ENCODE peak calls at places on chromosomes 5 and 9, in six cellular contexts. O is tibial artery, S is ascending aorta, N is foreskin fibroblast, V is fibroblast of mammary gland, B is cardiac fibroblast. X is an unnamed sample.

GRCh38 chr9:69276775-69277174 is 48.2 kb upstream of the ENTREP1 start:
- DNase-seq in O (peak), S (no peak), N (no peak), V (peak), B (peak), X (peak)

GRCh38 chr5:53482717-53483638 is 2.5 kb downstream of the FST start:
- DNase-seq in O (peak), S (no peak), N (no peak), V (peak), B (peak), X (no peak)

GRCh38 chr9:72149231-72149975 is at the start of gene GDA:
- DNase-seq in O (no peak), S (no peak), N (no peak), V (no peak), B (peak), X (no peak)

GRCh38 chr9:127393680-127394079 is 3.3 kb upstream of the SLC2A8 start:
- DNase-seq in O (no peak), S (no peak), N (peak), V (peak), B (peak), X (peak)

GRCh38 chr5:176619203-176619568 is 9.2 kb upstream of the GPRIN1 start:
- DNase-seq in O (no peak), S (no peak), N (peak), V (peak), B (peak), X (peak)

GRCh38 chr9:135217836-135218235 is 130.4 kb downstream of the OLFM1 start:
- DNase-seq in O (peak), S (no peak), N (no peak), V (no peak), B (no peak), X (no peak)

GRCh38 chr5:1005362-1005851 is 3.2 kb upstream of the NKD2 start:
- DNase-seq in O (peak), S (peak), N (no peak), V (no peak), B (no peak), X (no peak)

GRCh38 chr5:1008451-1009358 is at the start of gene NKD2:
- DNase-seq in O (peak), S (peak), N (no peak), V (no peak), B (no peak), X (no peak)

GRCh38 chr9:110875275-110875674 is 163.0 kb downstream of the LPAR1 start:
- DNase-seq in O (peak), S (no peak), N (no peak), V (no peak), B (no peak), X (no peak)

GRCh38 chr5:74622122-74622521 is 18.4 kb downstream of the ENC1 start:
- DNase-seq in O (no peak), S (no peak), N (no peak), V (no peak), B (no peak), X (no peak)

GRCh38 chr9:110640736-110641135 is 27.9 kb upstream of the MUSK start:
- DNase-seq in O (no peak), S (no peak), N (no peak), V (no peak), B (peak), X (no peak)

GRCh38 chr5:179763215-179763945 is 30.4 kb upstream of the LTC4S start:
- DNase-seq in O (peak), S (no peak), N (peak), V (peak), B (peak), X (peak)

GRCh38 chr5:179766726-179767455 is 26.9 kb upstream of the LTC4S start:
- DNase-seq in O (no peak), S (no peak), N (no peak), V (no peak), B (no peak), X (no peak)

GRCh38 chr5:179768326-179769085 is 25.3 kb upstream of the LTC4S start:
- DNase-seq in O (no peak), S (no peak), N (no peak), V (no peak), B (no peak), X (no peak)

GRCh38 chr5:179765400-179765799 is 28.4 kb upstream of the LTC4S start:
- DNase-seq in O (peak), S (no peak), N (peak), V (peak), B (peak), X (peak)

GRCh38 chr5:179766021-179766725 is 27.6 kb upstream of the LTC4S start:
- DNase-seq in O (no peak), S (no peak), N (peak), V (peak), B (peak), X (no peak)
- H3K4me3 ChIP-seq in O (no peak), S (peak), N (no peak), V (no peak), B (no peak), X (no peak)

GRCh38 chr5:172278356-172278755 is 5.2 kb downstream of the UBTD2 start:
- DNase-seq in O (no peak), S (no peak), N (no peak), V (no peak), B (no peak), X (no peak)

GRCh38 chr5:172283020-172283861 is at the start of gene UBTD2:
- DNase-seq in O (peak), S (no peak), N (peak), V (peak), B (peak), X (no peak)

GRCh38 chr5:172282277-172283019 is 1.1 kb downstream of the UBTD2 start:
- DNase-seq in O (no peak), S (no peak), N (no peak), V (peak), B (peak), X (no peak)

GRCh38 chr5:172280317-172280716 is 3.2 kb downstream of the UBTD2 start:
- DNase-seq in O (no peak), S (no peak), N (no peak), V (no peak), B (no peak), X (no peak)

GRCh38 chr5:172280937-172281336 is 2.6 kb downstream of the UBTD2 start:
- DNase-seq in O (no peak), S (no peak), N (peak), V (peak), B (peak), X (no peak)
- H3K4me3 ChIP-seq in O (no peak), S (no peak), N (peak), V (peak), B (no peak), X (no peak)

GRCh38 chr9:6105738-6106137 is 90.3 kb upstream of the RANBP6 start:
- DNase-seq in O (no peak), S (no peak), N (no peak), V (no peak), B (no peak), X (no peak)

GRCh38 chr9:6109986-6110385 is 94.6 kb upstream of the RANBP6 start:
- DNase-seq in O (no peak), S (no peak), N (no peak), V (peak), B (no peak), X (no peak)

GRCh38 chr9:6109571-6109970 is 94.1 kb upstream of the RANBP6 start:
- DNase-seq in O (no peak), S (no peak), N (no peak), V (peak), B (peak), X (no peak)

DNA sequence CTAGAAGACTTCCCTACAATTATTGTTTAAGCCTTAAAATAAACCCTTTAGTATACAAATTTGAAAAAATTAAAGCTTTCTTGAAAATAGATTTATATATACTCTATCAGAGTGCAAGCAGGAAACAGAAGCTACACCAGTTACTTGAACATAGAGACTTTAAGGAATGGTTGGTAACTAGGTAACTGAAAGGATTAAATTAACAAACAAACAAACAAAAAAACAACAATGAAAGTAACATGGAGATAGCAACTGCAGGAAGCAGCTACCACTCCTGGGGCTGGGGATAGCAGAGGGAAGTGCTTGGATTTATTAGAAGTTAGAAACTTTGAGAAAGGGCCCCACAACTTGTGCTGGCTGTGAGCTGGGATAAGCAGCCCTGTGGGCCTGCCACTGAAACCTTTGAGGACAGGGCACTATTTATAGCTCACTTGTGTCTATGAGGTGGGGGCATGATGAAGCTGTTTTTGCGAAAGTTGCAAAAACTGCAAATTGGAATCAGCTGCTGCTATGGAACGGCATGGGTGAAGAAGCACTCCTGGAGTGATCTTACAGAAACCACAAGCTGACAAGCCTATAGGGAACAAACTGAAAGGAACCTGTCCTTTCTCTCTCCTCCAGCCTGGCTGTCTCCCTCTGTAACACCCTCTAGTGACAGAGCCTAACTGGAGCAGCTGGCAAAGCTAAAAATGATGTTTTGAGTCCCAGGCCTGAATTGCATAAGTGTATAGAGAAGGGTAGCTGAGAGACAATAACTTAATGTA is 91.3 kb upstream of the RANBP6 start:
- DNase-seq in O (no peak), S (no peak), N (peak), V (peak), B (peak), X (no peak)
- H3K4me3 ChIP-seq in O (no peak), S (peak), N (no peak), V (no peak), B (no peak), X (no peak)

GRCh38 chr5:122129332-122129731 is at the start of gene ZNF474:
- DNase-seq in O (peak), S (no peak), N (peak), V (peak), B (peak), X (peak)
- H3K4me3 ChIP-seq in O (no peak), S (no peak), N (no peak), V (no peak), B (no peak), X (no peak)

GRCh38 chr5:180786398-180787005 is 16.1 kb downstream of the MGAT1 start:
- DNase-seq in O (no peak), S (no peak), N (no peak), V (peak), B (no peak), X (no peak)
- H3K4me3 ChIP-seq in O (no peak), S (peak), N (no peak), V (no peak), B (no peak), X (no peak)

GRCh38 chr5:100706796-100707195 is 171.6 kb downstream of the FAM174A start:
- DNase-seq in O (no peak), S (no peak), N (no peak), V (peak), B (peak), X (no peak)
- H3K4me3 ChIP-seq in O (no peak), S (no peak), N (no peak), V (no peak), B (no peak), X (no peak)

DNA sequence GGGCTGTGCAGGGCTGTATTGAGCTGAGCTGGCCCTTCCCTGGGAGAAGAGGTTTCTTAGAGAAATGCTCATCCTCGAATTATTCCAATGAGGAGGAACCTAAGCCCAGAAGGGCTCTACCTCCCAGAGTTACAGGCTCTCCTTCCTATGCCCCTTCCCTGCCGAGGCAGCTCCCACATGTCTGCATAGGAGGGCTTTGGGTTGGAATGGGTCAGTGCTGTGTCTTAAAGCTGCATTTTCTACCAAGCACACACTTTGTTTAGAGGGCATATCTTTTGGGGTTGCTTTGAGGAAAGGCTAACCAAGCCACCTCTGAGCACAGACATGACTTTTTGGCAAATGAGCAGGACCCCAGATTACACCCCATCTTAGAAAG is 9.1 kb downstream of the NEK6 start:
- DNase-seq in O (no peak), S (no peak), N (no peak), V (no peak), B (no peak), X (no peak)
- H3K4me3 ChIP-seq in O (peak), S (no peak), N (no peak), V (no peak), B (no peak), X (no peak)

GRCh38 chr9:37191403-37192089 is 71.2 kb downstream of the ZCCHC7 start:
- DNase-seq in O (no peak), S (no peak), N (no peak), V (no peak), B (no peak), X (no peak)
- H3K4me3 ChIP-seq in O (no peak), S (no peak), N (no peak), V (no peak), B (no peak), X (no peak)

DNA sequence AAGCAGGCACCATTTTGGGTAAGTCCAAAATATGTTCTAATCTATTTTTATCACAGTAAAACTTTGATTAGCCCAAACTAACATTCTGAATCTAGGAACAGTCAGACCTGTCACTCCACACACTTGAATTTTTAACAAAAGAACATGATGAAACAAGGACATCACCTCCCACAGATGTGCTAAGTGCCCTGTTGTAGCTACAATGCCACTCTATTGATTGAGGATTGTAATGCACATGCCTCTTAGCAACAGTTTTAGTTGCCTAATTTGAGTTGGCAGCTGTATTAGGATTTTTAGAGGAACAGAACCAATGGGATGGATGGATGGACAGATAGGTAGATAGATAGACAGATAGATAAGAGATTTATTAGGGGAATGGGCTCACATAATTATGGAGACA is 20.3 kb upstream of the RNF20 start:
- DNase-seq in O (no peak), S (no peak), N (no peak), V (no peak), B (no peak), X (no peak)
- H3K4me3 ChIP-seq in O (no peak), S (no peak), N (no peak), V (no peak), B (no peak), X (no peak)

X was measured in skeletal muscle cell.